ENCODE peak calls at places on chromosome 15, in four cellular contexts. A is A673, U is PC-9, W is progenitor cell of endocrine pancreas. N is an unnamed sample.

GRCh38 chr15:65303687-65304392 is 637 bp upstream of the RNU5B-1 start:
- DNase-seq in A (peak), U (peak), W (no peak), N (no peak)

GRCh38 chr15:42100021-42100800 is 5.8 kb upstream of the PLA2G4D start:
- DNase-seq in A (no peak), U (no peak), W (no peak), N (no peak)

GRCh38 chr15:96593735-96594134 is 263.2 kb downstream of the NR2F2 start:
- DNase-seq in A (no peak), U (no peak), W (no peak), N (no peak)

GRCh38 chr15:73844356-73844755 is 29.0 kb upstream of the TBC1D21 start:
- DNase-seq in A (no peak), U (no peak), W (no peak), N (no peak)

GRCh38 chr15:80559320-80559693 is 135.8 kb upstream of the ABHD17C start:
- DNase-seq in A (no peak), U (no peak), W (no peak), N (no peak)

GRCh38 chr15:26325495-26325894 is 447.4 kb downstream of the GABRB3 start:
- DNase-seq in A (no peak), U (no peak), W (no peak), N (no peak)

GRCh38 chr15:72866086-72866646 is 82.6 kb upstream of the ADPGK start:
- DNase-seq in A (no peak), U (no peak), W (no peak), N (no peak)

GRCh38 chr15:42077680-42078079 is 16.7 kb downstream of the PLA2G4D start:
- DNase-seq in A (no peak), U (no peak), W (no peak), N (no peak)

GRCh38 chr15:73994912-73995622 is 551 bp downstream of the PML start:
- DNase-seq in A (no peak), U (no peak), W (no peak), N (no peak)

GRCh38 chr15:55564347-55565145 is 23.6 kb downstream of the PYGO1 start:
- DNase-seq in A (no peak), U (no peak), W (no peak), N (no peak)
- TF ChIP-seq CTCF in A (peak), U (peak), W (peak), N (no peak)

GRCh38 chr15:99185731-99186130 is 63.6 kb downstream of the TTC23 start:
- DNase-seq in A (no peak), U (no peak), W (no peak), N (no peak)

DNA sequence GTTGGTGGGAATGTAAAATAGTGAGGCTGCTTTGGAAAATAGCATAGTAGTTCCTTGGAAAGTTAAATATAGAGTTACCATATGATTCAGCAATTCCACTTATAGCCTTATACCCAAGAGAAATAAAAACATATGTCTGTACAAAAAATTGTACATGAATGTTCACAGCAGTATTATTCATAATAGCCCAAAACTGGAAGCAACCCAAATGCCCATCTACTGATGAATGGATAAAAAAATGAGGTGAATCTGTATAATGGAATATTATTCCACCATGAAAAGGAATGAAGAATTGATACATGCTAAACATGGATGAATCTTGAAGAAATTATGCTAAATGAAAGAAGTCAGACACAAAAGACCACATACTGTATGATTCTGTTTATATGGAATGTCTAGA is 61.5 kb downstream of the TTC23 start:
- DNase-seq in A (no peak), U (no peak), W (no peak), N (no peak)
- TF ChIP-seq CTCF in A (no peak), U (no peak), W (no peak), N (no peak)

GRCh38 chr15:45702041-45702440 is 67.2 kb downstream of the SQOR start:
- DNase-seq in A (no peak), U (no peak), W (no peak), N (no peak)

GRCh38 chr15:45704329-45705249 is 69.8 kb downstream of the SQOR start:
- DNase-seq in A (peak), U (no peak), W (peak), N (no peak)

GRCh38 chr15:45705510-45706473 is 71.0 kb downstream of the SQOR start:
- DNase-seq in A (peak), U (peak), W (peak), N (no peak)

GRCh38 chr15:45701108-45701507 is 66.3 kb downstream of the SQOR start:
- DNase-seq in A (no peak), U (no peak), W (no peak), N (no peak)

DNA sequence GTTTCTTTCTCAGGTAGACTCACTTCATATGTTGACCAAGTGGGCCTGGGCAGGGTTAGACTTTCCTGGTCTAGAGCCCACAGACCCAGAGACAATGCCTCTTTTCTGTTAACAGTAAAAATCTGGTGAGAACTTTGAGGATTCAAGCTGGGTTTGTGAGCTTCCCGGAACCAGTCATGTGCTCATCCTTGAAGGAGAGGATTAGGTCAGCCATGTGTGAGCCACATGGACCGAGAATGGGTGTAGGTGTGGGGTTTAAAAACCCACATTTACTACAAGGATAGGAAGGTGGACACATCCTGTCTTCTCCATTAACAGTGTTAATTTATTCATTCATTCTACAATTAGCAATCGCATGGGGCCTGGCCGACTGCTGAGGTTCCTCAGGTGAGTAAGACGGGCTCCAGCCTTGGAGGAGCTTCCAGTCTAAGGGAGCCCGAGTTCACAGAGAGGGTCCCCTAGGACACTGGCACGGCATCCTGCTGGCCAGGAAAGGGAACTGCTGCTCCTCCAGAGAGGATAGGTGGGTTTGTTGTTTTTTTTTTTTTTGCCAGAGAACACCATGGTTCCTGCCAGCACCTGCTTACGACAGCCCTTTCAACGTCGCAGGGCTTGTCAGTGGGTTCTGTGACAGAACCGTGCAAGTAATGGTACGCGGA is 69.0 kb downstream of the SQOR start:
- DNase-seq in A (no peak), U (no peak), W (no peak), N (no peak)
- TF ChIP-seq CTCF in A (peak), U (no peak), W (peak), N (no peak)

DNA sequence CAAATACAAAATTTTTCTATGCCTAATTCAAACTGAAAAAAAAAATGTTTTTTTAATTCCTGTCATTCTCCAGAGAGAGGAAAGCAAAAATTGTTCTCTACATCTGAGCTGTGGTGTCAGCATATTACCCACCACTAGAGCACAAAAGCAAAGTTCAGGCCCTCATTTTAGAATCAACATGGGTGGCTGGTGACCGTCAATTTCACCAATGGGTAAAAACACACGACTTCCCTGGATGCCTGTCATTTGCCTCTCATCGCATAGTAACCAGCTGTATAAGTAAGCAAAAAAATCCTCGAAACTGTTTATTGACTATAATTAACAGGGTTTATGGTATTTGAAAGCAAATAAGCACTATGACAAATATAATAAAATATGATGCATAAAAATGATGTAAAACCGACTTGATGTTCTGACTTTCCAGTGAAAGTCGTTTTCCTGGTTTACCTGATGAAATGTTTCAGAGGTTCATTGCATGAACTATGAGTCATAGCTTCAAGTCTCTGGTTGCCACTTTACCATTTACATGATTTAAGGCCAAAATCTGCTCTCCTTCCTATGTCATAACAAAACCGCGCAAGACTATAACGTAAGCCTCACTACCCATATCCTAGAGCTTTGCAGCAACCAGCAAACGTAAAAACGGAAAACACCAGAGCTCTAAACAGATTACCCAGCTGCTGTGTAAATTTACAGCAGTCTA is 60.5 kb downstream of the THBS1 start:
- DNase-seq in A (peak), U (peak), W (no peak), N (no peak)
- TF ChIP-seq CTCF in A (no peak), U (no peak), W (no peak), N (no peak)

GRCh38 chr15:78076231-78077052 is 1.1 kb downstream of the TBC1D2B start:
- DNase-seq in A (no peak), U (no peak), W (no peak), N (no peak)
- TF ChIP-seq CTCF in A (no peak), U (no peak), W (no peak), N (no peak)

DNA sequence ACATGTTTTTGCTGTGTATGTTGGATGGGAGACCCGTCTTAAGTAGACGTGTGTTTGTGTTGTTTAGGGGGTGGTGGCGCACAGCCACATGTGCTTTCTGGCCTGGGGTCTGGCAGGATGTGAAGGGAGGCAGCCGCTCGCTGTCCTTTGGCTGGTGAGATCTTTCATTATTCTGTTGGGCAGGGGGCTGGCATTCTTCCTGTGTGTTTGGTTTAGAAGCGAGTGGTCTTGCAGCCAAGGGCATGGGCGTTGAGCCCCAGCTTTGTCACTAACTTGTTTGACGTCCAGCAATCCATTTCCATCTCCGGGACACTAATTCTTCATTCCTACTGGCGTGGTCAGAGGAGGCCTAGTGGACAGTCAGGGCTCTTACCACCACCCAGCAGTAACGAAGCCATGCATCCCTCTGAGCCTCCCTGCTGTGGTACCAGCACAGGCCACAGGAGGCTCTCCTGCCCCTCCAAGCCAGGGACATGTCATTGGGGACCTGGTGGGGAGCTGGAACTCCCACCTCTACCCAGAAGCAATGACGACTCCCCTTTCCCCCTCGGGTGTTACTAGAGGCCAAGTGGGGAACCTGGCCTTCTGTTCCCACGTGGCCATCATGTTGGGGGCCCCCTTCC is 10.7 kb downstream of the THSD4 start:
- DNase-seq in A (no peak), U (no peak), W (no peak), N (no peak)
- TF ChIP-seq CTCF in A (peak), U (peak), W (peak), N (no peak)

N was measured in D721Med.